ENCODE peak calls at places on chromosomes 7 and 10, in four cellular contexts. U is breast epithelium; M is right atrium auricular region; Z is CD4-positive, CD25-positive, alpha-beta regulatory T cell. P is an unnamed sample.

GRCh38 chr7:2571409-2571808 is 12.6 kb downstream of the IQCE start:
- DNase-seq in U (no peak), M (no peak), Z (no peak), P (no peak)

GRCh38 chr10:88181902-88182671 is 318.7 kb downstream of the PTEN start:
- DNase-seq in U (no peak), M (no peak), Z (no peak), P (no peak)

GRCh38 chr10:91201213-91201996 is 19.1 kb upstream of the PCGF5 start:
- DNase-seq in U (no peak), M (no peak), Z (peak; percentile 44), P (no peak)

GRCh38 chr10:28684986-28685580 is 7.8 kb downstream of the BAMBI start:
- DNase-seq in U (no peak), M (no peak), Z (no peak), P (no peak)

GRCh38 chr10:114613237-114613979 is 44.7 kb downstream of the ABLIM1 start:
- DNase-seq in U (no peak), M (no peak), Z (no peak), P (no peak)

GRCh38 chr7:144821069-144821468 is 14.8 kb downstream of the TPK1 start:
- DNase-seq in U (no peak), M (no peak), Z (no peak), P (no peak)

GRCh38 chr7:74429153-74429747 is 24.5 kb upstream of the GTF2IRD1 start:
- DNase-seq in U (no peak), M (no peak), Z (no peak), P (no peak)

GRCh38 chr7:100127866-100128601 is 1.3 kb downstream of the MBLAC1 start:
- DNase-seq in U (no peak), M (no peak), Z (peak; percentile 18), P (no peak)

GRCh38 chr10:92573091-92573797 is 649 bp downstream of the IDE start:
- DNase-seq in U (no peak), M (no peak), Z (peak; percentile 31), P (no peak)

GRCh38 chr10:86711957-86712708 is 43.8 kb downstream of the LDB3 start:
- DNase-seq in U (peak; percentile 54), M (peak; percentile 79), Z (no peak), P (no peak)

GRCh38 chr7:23181684-23182553 is at the start of gene NUP42:
- DNase-seq in U (peak; percentile 90), M (peak; percentile 98), Z (peak; percentile 94), P (peak; percentile 97)

GRCh38 chr7:23184709-23185354 is 3.0 kb downstream of the NUP42 start:
- DNase-seq in U (no peak), M (no peak), Z (no peak), P (no peak)

GRCh38 chr7:23184291-23184690 is 2.4 kb downstream of the NUP42 start:
- DNase-seq in U (no peak), M (no peak), Z (no peak), P (no peak)

GRCh38 chr7:23185980-23186379 is 4.1 kb downstream of the NUP42 start:
- DNase-seq in U (no peak), M (no peak), Z (no peak), P (no peak)

DNA sequence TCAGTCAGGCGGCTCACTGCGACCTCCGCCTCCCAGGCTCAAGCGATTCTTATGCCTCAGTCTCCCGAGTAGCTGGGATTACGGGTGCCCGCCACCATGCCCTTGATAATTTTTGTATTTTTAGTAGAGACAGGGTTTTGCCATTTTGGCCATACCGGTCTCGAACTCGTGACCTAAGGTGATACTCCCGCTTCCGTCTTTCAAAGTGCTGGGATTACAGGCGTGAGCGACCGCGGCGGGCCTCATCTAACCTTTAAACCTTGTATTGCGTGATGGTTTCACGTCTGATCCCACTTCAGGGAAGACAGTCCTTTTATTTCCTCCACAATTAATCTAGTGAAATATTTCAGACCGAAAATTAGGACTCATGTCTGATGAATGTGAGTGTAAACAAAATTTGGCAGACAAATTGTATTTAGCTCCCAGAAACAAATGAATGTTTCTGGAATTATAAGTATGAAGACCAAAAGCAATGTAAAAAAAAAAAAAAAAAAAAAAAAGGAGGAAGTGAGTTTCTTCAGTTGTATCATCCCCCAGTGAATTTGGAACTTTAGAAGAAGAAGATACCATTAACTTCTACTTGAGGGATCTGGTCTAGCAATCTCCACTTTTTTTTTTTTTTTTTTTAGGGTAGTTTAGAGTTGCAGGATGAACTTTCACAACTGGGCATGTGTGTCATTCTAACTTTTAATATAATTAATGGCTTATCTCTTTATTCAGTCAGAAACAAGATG is 1.6 kb downstream of the NUP42 start:
- DNase-seq in U (no peak), M (no peak), Z (no peak), P (no peak)
- H3K4me3 ChIP-seq in U (no peak overlapping the region), M (peak overlapping the region; percentile 92), Z (peak overlapping the region; percentile 68), P (peak overlapping the region; percentile 98)

GRCh38 chr7:123538189-123538714 is 3.9 kb upstream of the IQUB start:
- DNase-seq in U (no peak), M (no peak), Z (no peak), P (no peak)
- H3K4me3 ChIP-seq in U (no peak overlapping the region), M (no peak overlapping the region), Z (no peak overlapping the region), P (no peak overlapping the region)

DNA sequence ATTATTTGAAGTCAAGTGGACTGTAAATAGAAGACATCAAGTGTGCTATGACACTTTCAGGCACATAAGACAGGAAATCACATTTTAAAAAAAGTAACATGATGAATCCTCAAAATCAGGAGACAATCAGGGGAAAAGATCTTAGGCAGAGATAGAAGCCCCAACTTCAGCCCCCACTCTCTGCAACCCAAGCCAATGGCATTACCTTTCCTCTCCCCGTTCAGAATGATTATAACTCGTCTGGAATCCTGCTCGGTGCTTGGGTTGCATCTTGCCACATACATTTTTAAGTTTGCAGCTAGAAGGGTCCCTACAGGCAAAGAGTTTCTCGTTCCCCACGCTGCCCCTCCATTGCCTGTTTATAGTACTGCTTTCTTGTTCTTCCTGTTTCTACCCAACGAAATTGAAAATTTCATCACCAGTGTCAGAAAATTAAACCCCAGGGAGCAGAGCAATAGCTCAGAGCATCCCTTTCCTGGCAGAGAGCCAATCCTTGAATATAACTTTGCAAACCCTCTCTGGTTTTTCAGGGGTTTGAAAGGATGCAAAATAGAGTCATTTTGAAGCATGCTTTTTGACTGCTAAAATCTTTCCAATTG is 260.5 kb upstream of the AOAH start:
- DNase-seq in U (no peak), M (no peak), Z (no peak), P (no peak)
- H3K4me3 ChIP-seq in U (no peak overlapping the region), M (no peak overlapping the region), Z (no peak overlapping the region), P (no peak overlapping the region)

DNA sequence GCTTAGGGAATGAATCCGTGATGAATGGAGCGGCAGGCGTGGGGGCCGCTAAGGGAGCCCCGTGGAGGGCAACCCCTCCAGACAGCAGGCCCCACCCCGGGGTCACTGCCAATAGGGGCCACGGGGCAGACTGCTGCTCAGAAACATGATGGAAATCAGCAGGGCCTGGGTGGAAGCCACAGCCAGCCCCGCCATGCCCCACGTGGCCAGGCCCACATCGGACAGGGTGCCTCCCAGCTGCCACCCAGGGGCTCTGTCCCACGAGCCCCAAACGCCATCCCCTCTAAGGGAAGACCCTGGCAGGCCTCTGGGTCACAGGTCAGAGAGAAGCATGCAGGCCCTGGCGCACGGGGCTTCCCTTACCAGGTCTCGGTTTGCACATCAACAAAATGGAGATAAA is 28.4 kb downstream of the TNRC18 start:
- DNase-seq in U (no peak), M (no peak), Z (no peak), P (no peak)
- H3K4me3 ChIP-seq in U (no peak overlapping the region), M (no peak overlapping the region), Z (peak overlapping the region; percentile 41), P (no peak overlapping the region)

P was measured in vagina.